ENCODE peak calls at places on chromosomes 13 and 19, in four cellular contexts. V is hepatocyte, K is PC-3, H is OCI-LY7. Y is an unnamed sample. For H3K9me2, the result is how much of the 10 kb centered on the place peaks cover.

GRCh38 chr19:8116437-8117293 is 32.7 kb downstream of the FBN3 start:
- DNase-seq in K (peak), V (no peak), H (peak), Y (no peak)

GRCh38 chr13:30112602-30113435 is 194.5 kb downstream of the KATNAL1 start:
- DNase-seq in K (peak), V (peak), H (peak), Y (peak)

GRCh38 chr19:46659151-46660007 is 1.6 kb downstream of the DACT3 start:
- DNase-seq in H (no peak), V (peak), K (no peak), Y (no peak)

GRCh38 chr19:20923077-20923871 is at the start of gene ZNF85:
- DNase-seq in V (peak), K (peak), H (peak), Y (peak)

GRCh38 chr19:32599736-32600157 is 18.8 kb downstream of the PDCD5 start:
- DNase-seq in V (peak), H (peak), K (peak), Y (peak)

GRCh38 chr19:14434157-14434501 is 1.0 kb downstream of the PKN1 start:
- DNase-seq in V (no peak), H (peak), K (peak), Y (peak)

GRCh38 chr13:66218583-66218982 is 1011.6 kb downstream of the PCDH9 start:
- DNase-seq in H (no peak), K (no peak), V (no peak), Y (no peak)

GRCh38 chr19:46717034-46717715 is at the start of gene PRKD2:
- DNase-seq in V (peak), H (peak), K (peak), Y (peak)

GRCh38 chr19:49216076-49216475 is 58.5 kb downstream of the TRPM4 start:
- DNase-seq in V (no peak), H (no peak), K (peak), Y (peak)

GRCh38 chr13:97067342-97067895 is 73.1 kb upstream of the OXGR1 start:
- DNase-seq in H (no peak), K (no peak), V (no peak), Y (no peak)

GRCh38 chr13:106498571-106498970 is 36.9 kb downstream of the EFNB2 start:
- DNase-seq in V (no peak), H (no peak), K (no peak), Y (no peak)

GRCh38 chr13:51849145-51850101 is 4.4 kb upstream of the TMEM272 start:
- DNase-seq in H (peak), V (no peak), K (peak), Y (no peak)

GRCh38 chr19:18612772-18613588 is at the start of gene TMEM59L:
- DNase-seq in K (no peak), H (no peak), V (no peak), Y (no peak)

GRCh38 chr19:52094526-52094925 is 1.0 kb downstream of the ZNF841 start:
- DNase-seq in K (no peak), H (no peak), V (peak), Y (no peak)
- H3K4me2 ChIP-seq in K (peak), H (no peak), V (peak), Y (peak)

DNA sequence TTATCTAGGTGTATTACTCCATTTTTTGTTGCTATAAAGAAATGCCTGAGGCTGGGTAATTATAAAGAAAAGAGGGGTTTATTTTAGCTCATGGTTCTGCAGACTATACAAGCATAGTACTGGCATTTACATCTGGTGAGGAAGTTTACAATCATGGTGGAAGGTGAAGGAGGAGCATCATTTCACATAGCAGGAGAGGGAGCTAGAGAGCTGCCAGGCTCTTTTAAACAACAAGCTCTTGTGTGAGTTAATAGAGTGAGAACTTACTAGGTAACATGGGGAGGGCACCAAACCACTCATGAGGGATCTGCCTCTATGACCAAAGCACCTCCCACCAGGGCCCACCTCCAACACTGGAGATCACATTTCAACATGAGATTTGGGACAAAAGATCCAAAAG is 221.7 kb upstream of the GPC6 start:
- DNase-seq in H (no peak), K (no peak), V (no peak), Y (no peak)
- TF ChIP-seq CTCF in H (peak), K (peak), V (peak), Y (no peak)

DNA sequence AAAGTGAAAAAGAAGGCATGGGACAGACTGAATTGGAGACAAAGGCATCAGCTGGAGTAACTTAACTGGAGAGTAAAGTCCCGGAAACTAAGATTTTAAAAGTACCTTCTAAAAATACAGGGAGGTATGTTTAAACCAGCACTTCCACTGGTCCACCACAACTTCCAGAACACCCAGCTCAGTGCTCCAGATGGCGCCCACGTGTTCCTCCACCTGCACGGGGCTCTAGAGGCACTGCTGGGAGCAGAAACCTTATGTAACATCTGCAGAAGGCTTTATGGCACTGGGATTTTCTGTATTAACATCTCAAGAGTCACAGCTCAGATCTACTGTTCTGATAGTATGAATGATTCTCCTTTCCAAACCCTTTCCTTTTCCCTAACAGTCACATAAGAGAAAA is 252.1 kb downstream of the DCLK1 start:
- DNase-seq in V (no peak), K (no peak), H (no peak), Y (no peak)
- H3K9me2 ChIP-seq in V (under half), K (under half), H (under half), Y (under half)

GRCh38 chr13:98710521-98710920 is 42.0 kb downstream of the SLC15A1 start:
- DNase-seq in K (no peak), V (no peak), H (no peak), Y (no peak)
- H3K4me2 ChIP-seq in K (no peak), V (no peak), H (no peak), Y (no peak)

GRCh38 chr13:109789262-109789661 is 2.9 kb upstream of the IRS2 start:
- DNase-seq in H (no peak), K (no peak), V (no peak), Y (no peak)

GRCh38 chr13:109792416-109793090 is 6.2 kb upstream of the IRS2 start:
- DNase-seq in V (no peak), H (no peak), K (no peak), Y (no peak)

GRCh38 chr13:109790071-109790470 is 3.7 kb upstream of the IRS2 start:
- DNase-seq in V (no peak), H (no peak), K (no peak), Y (peak)

GRCh38 chr13:109788372-109789195 is 2.2 kb upstream of the IRS2 start:
- DNase-seq in H (no peak), V (no peak), K (no peak), Y (no peak)

DNA sequence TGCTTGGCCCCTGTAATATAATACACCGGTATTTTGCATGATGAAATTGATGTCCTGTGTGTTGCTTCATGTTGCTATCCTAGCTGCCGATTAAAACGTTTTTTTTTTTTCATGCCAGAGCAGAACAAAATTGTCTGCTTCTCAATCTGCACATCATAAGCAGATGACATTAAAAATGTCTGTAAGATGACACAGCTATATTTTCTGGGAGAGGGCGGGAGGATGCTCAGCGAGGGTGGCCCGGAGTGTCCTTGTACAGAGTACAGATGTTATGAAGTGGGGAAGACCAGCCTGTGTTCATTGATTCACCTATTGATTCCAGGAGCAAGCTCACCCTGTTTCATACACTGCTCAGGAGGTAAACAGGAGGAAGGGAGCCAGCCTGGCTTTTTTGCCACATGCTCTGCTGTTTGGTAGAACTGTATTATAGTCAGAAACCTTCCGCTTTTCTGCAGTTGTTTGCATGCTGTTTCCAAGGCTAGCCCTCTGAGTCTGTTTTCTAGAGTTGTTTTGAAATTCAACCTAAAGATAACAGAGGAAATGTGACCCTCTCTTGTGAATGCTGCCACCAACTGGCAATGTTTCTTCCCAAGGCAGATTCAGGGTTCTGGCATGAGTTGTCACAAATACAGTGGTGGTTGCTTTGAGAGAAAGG is 4.7 kb upstream of the IRS2 start:
- DNase-seq in V (peak), H (peak), K (peak), Y (peak)
- TF ChIP-seq CTCF in V (peak), H (peak), K (peak), Y (peak)

DNA sequence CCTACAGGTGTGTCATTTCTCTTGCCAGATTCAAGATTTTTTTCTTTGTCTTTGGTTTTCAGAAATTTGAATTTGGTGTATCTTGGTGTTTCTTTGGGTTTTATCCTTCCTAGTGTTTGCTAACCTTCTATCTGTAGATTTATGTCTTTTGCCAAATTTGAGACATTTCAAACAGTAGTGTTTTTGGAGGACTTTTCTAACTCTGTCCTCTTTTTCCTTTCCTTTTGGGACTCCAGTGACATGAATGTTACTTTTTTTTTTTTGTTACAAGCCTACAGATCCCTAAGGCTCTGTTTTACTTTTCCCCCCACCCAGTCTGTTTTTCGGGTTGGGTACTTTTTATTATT is 58.8 kb downstream of the ZMYM2 start:
- DNase-seq in H (no peak), K (no peak), V (no peak), Y (no peak)
- H3K9me2 ChIP-seq in H (under half), K (under half), V (under half), Y (under half)

GRCh38 chr19:41551212-41551610 is 24.8 kb upstream of the CEACAM21 start:
- DNase-seq in K (no peak), V (no peak), H (no peak), Y (no peak)
- H3K4me2 ChIP-seq in K (no peak), V (no peak), H (peak), Y (no peak)

DNA sequence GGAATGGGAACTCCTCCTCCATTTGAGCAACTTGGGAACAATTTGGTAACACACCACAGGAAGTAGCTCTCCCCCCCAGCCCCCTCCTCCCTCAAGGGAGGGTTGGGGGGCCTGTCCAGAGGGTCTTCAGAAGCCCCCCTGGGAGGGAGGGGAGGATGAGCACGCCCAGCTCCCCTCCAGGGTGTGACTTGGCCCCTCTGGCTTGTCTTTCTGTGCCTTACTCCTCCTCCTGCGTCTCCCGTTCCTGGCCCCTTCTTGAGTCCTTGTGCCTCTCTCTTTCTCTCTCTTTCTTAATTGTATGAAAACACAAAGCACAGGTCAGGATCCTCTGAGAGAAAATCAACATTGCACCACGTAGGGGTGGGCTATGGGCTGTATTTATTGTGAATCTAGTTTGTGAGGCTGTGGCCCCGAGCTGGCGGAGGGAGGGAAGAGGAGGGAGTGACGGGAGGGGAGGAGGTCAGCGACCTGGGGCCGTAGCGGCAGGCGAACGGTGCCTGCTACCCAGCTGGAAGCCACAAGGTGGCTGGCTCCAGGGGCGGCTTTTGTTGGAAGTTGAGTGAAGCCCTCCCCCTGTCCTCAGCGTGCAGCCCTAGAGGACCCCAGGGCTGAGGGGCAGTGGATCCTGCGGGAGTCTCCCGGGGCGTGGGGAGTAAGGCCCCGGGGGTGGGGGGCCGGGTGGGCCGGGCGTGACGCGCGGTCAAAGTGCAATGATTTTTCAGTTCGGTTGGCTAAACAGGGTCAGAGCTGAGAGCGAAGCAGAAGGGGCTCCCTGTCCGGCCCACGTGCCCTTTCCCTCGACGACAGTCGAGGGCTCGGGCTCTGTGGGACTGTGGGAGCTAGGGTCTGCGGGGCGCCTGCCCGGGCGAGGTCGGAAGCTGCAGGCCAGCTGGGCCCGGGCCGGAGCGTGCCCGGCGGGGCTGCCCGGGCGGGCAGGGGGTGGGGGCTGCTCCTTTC is 6.4 kb downstream of the LYL1 start:
- DNase-seq in V (peak), K (peak), H (peak), Y (no peak)
- TF ChIP-seq CTCF in V (peak), K (peak), H (peak), Y (no peak)

Y was measured in PC-9.